ENCODE peak calls at places on chromosome 12, in eight cellular contexts. F is AG04449, Z is Caco-2, O is prostate gland, V is GM12864, H is cardiac muscle cell, T is IMR-90, J is dorsolateral prefrontal cortex. X is an unnamed sample.

GRCh38 chr12:4331221-4331620 is 10.2 kb downstream of the TIGAR start:
- DNase-seq in J (no peak), Z (no peak), H (no peak), O (no peak), V (no peak), F (no peak), T (no peak), X (no peak)

GRCh38 chr12:95571369-95571768 is 20.1 kb upstream of the USP44 start:
- DNase-seq in H (no peak), T (no peak), O (no peak), F (no peak), J (no peak), V (no peak), Z (no peak), X (no peak)

GRCh38 chr12:103737881-103738280 is 103.2 kb downstream of the NT5DC3 start:
- DNase-seq in Z (no peak), T (no peak), O (no peak), V (no peak), H (no peak), F (no peak), J (no peak), X (no peak)

GRCh38 chr12:101857043-101857558 is 20.3 kb upstream of the DRAM1 start:
- DNase-seq in Z (no peak), O (no peak), T (peak), H (peak), J (no peak), F (peak), V (peak), X (peak)

GRCh38 chr12:72074956-72075355 is 136.3 kb downstream of the TPH2 start:
- DNase-seq in O (no peak), T (no peak), J (no peak), V (no peak), H (no peak), F (no peak), Z (no peak), X (no peak)

GRCh38 chr12:10722905-10723866 is at the start of gene YBX3:
- DNase-seq in O (peak), F (no peak), Z (peak), J (peak), T (peak), H (peak), V (no peak), X (no peak)

GRCh38 chr12:100077367-100077766 is 65.3 kb downstream of the BLTP3B start:
- DNase-seq in T (no peak), F (no peak), Z (peak), V (no peak), J (no peak), H (peak), O (no peak), X (no peak)

GRCh38 chr12:27551172-27551840 is 27.3 kb downstream of the PPFIBP1 start:
- DNase-seq in F (no peak), O (no peak), T (no peak), H (no peak), J (no peak), V (no peak), Z (no peak), X (no peak)

GRCh38 chr12:62631531-62632520 is 165.2 kb downstream of the MON2 start:
- DNase-seq in J (peak), O (peak), T (peak), Z (peak), F (peak), V (no peak), H (peak), X (no peak)

GRCh38 chr12:113880337-113880736 is 85.8 kb downstream of the RBM19 start:
- DNase-seq in J (no peak), T (no peak), O (no peak), F (no peak), Z (no peak), H (no peak), V (no peak), X (no peak)

GRCh38 chr12:116545936-116546335 is 13.2 kb upstream of the MAP1LC3B2 start:
- DNase-seq in H (no peak), J (no peak), V (no peak), T (no peak), O (no peak), F (no peak), Z (no peak), X (no peak)

GRCh38 chr12:94718114-94718513 is 67.8 kb upstream of the TMCC3 start:
- DNase-seq in F (no peak), O (no peak), V (no peak), H (peak), T (no peak), J (no peak), Z (no peak), X (no peak)

GRCh38 chr12:50925342-50925651 is 27.0 kb upstream of the HIGD1C start:
- DNase-seq in V (no peak), Z (no peak), H (no peak), O (no peak), T (no peak), F (no peak), J (no peak), X (no peak)
- H3K4me3 ChIP-seq in V (peak), Z (no peak), H (peak), O (peak), T (peak), F (peak), J (peak), X (peak)

DNA sequence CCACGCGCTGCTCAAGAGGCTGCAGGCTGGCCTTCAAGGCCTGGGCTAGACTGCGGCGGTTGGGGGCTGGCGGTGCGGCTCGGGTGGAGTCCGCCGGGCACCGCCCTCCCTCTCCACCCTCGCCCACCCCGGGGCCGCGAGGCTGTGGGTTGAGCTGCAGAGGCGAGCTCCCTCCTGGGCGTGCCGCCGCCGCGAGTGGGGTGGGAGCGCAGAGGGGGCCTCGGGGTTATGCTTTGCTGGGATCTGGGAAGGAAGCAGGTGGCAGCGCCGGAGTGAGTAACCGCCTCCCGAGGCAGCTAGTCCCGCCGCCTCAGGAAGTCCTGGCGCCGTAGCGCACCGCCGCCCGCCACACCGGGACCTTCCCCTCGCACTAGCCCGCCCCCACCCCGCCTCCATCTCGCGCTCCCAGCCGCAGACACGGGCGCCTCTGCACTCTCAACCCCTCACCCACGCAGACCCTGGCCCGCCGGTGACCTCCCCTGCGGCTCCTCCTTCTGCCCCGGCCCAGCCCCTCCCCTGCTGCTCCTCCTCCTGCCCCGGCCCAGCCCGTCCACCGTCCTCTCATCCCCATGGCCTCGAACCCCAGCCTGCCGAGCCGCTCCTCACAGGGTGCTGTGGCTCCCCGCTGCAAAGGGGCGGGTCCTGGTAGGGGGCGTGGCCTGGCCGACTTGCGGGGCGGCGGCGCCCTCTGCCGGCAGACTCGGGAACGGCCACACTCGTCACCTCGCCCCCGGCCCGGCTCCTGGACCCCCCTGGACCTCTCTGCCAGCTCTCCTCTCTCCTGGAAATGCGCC is 16.6 kb downstream of the TAMALIN start:
- DNase-seq in J (peak), T (peak), Z (peak), O (peak), V (no peak), H (peak), F (no peak), X (no peak)
- TF ChIP-seq CTCF in J (peak), T (peak), Z (peak), O (peak), V (peak), H (peak), F (peak), X (peak)

DNA sequence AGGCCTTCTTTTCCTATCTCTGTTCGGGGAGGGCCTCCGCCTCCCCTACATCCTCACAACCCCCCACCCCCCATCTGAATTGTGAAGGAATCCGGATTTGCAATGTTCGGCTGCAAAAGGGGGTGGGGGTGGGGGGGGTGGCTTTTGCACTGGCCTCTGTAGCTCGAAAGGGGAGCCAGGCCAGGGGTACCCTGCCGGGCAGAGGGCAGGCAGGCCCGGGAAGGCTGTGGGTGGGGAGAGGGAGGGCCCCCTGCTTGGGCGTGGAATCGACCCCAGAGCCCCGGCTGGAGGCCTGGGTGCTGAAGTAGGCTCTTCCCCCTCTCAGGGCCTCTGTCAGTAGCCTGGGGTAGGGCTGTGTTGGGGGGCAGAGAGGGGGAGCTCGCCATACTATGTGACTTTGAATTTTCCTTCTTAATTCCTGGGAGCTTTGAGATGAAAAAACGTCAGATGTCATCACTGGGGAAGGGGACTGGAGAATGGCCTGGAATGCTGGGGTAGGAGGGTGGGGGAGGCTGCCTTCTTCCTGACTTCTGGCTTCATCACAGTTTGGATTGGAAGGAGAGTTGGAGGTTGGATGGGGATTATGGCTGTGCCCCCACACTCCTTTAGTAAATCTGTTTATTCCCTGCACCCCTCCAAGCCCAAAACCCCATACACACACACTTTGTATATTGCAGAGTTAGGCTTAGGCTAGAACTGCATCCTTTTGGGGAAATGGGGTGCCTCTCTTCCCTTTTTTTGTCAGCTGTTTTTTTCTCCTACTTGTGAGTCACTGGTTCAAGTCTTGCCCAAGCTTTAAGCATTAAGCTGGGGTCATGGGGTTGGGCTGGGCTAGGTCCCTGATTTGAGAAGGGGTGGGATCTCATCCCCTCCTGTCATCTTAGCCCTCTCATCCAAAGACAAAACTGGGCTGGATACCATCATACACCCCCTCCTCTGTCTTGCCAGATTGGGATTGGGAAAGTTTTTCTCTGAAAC is 1.3 kb downstream of the LRP1 start:
- DNase-seq in J (no peak), V (no peak), T (no peak), O (no peak), Z (no peak), F (no peak), H (no peak), X (no peak)
- H3K4me3 ChIP-seq in J (peak), V (no peak), T (peak), O (peak), Z (peak), F (peak), H (peak), X (peak)

GRCh38 chr12:26466709-26467108 is 271.3 kb downstream of the SSPN start:
- DNase-seq in V (no peak), H (no peak), Z (no peak), F (no peak), J (no peak), T (no peak), O (no peak), X (no peak)

GRCh38 chr12:26461799-26462198 is 266.4 kb downstream of the SSPN start:
- DNase-seq in V (no peak), F (no peak), O (no peak), Z (no peak), T (no peak), J (no peak), H (no peak), X (no peak)

GRCh38 chr12:26460361-26460760 is 265.0 kb downstream of the SSPN start:
- DNase-seq in J (no peak), V (no peak), Z (no peak), O (no peak), F (no peak), H (no peak), T (no peak), X (no peak)

GRCh38 chr12:26469801-26470200 is 274.4 kb downstream of the SSPN start:
- DNase-seq in J (no peak), T (no peak), Z (no peak), V (no peak), H (no peak), F (no peak), O (no peak), X (no peak)

DNA sequence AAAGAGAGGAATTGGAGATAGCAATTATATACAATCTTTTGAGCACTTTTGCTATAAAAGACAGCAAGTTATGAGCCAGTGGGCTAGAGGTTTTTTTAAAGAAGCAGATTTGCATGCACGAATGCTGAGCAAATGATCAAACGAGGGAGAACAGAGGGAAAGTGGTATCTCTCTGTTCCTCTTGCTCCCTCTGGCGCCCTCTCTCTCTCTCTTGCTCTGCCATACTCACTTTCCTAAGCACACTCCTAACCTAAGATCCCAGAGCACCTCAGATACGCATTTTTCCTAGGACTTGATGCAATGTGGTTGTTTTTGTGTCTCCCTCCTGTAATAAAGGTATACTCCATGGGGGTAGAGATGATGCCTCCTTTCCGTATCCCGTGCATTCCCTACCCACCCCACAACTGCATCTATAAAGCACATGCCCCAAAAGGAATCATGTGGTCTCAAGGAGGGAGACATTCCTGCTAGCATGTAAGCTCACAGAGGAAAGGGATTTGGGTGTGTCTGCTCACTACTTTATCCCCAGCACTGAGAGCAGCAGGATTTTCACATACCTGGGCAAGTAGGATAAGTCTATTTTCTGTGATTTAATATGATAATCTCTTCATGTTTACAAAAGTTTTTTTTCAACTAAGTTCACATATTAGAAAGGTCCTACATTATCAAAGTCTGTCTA is 270.2 kb downstream of the SSPN start:
- DNase-seq in O (no peak), V (no peak), J (no peak), Z (no peak), F (no peak), T (no peak), H (peak), X (peak)
- TF ChIP-seq CTCF in O (no peak), V (no peak), J (no peak), Z (no peak), F (peak), T (no peak), H (peak), X (peak)

DNA sequence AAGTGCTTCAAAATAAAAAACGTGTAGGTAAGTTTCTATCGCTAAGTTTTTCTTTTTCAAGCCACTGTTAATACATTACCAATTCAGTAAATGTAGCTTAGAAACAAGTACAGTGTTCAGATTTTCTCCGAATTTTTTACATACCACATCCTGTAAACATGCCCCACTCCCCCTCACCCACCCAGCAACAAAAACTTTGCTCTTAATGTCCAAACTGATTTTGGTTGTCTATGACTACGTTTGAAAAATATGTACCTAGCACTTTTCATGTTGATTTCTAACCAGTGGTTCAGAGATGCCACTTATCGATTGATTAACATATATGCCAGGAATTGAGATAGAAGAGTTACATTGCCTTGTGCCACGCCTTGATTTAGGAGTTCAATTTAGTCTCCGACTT is 663 bp upstream of the LIN7A start:
- DNase-seq in H (no peak), F (no peak), J (no peak), V (no peak), Z (no peak), T (no peak), O (no peak), X (no peak)
- H3K4me3 ChIP-seq in H (no peak), F (peak), J (peak), V (no peak), Z (no peak), T (no peak), O (no peak), X (no peak)

GRCh38 chr12:129190827-129191226 is 337.5 kb downstream of the GLT1D1 start:
- DNase-seq in T (no peak), O (no peak), J (no peak), F (no peak), V (no peak), H (no peak), Z (no peak), X (no peak)
- TF ChIP-seq CTCF in T (no peak), O (no peak), J (no peak), F (no peak), V (no peak), H (no peak), Z (no peak), X (no peak)

GRCh38 chr12:123111498-123112165 is 39.3 kb downstream of the PITPNM2 start:
- DNase-seq in O (no peak), H (no peak), J (no peak), F (no peak), T (peak), Z (no peak), V (no peak), X (no peak)

GRCh38 chr12:123113038-123113437 is 37.9 kb downstream of the PITPNM2 start:
- DNase-seq in O (no peak), Z (no peak), T (no peak), H (no peak), V (no peak), J (peak), F (no peak), X (no peak)

GRCh38 chr12:123114305-123115083 is 36.4 kb downstream of the PITPNM2 start:
- DNase-seq in V (no peak), H (no peak), O (no peak), J (no peak), Z (no peak), T (no peak), F (no peak), X (no peak)

GRCh38 chr12:123118397-123118945 is 32.4 kb downstream of the PITPNM2 start:
- DNase-seq in Z (no peak), T (peak), H (no peak), J (no peak), F (no peak), V (no peak), O (no peak), X (no peak)

DNA sequence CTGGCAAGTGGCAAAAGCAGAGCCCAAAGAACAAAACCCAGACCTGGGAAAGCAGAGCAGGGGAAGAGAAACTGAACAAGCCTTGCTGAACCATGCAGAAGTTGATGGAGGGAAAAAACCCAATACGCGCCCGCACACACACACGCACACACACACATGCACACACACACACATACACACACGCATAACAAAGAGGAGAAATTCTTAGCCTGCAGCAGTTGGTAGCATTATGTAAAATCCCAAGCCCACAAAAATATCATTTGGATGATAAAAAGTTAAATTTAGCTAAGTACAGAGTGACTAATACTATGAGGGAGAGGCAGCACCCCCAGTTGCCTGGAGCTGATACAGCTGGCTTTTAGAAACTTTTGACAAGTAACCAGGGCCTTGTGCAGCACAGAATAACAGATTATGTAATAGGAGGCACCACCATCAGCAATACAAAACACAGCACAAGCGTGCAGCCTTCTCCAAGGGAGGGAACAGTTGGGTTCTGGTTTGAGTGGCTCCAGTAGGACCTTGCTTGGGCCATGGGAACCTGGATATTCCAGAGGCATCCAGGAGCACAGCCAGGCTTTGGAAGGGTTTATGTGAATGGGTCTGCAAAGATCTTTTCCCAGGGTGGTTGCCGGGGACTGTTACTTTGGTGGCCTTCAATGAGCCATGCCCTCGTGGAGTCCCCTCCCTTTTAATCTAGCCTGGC is 35.3 kb downstream of the PITPNM2 start:
- DNase-seq in T (peak), F (peak), J (peak), O (no peak), Z (no peak), H (peak), V (no peak), X (no peak)
- H3K4me3 ChIP-seq in T (no peak), F (no peak), J (no peak), O (no peak), Z (no peak), H (no peak), V (no peak), X (no peak)

DNA sequence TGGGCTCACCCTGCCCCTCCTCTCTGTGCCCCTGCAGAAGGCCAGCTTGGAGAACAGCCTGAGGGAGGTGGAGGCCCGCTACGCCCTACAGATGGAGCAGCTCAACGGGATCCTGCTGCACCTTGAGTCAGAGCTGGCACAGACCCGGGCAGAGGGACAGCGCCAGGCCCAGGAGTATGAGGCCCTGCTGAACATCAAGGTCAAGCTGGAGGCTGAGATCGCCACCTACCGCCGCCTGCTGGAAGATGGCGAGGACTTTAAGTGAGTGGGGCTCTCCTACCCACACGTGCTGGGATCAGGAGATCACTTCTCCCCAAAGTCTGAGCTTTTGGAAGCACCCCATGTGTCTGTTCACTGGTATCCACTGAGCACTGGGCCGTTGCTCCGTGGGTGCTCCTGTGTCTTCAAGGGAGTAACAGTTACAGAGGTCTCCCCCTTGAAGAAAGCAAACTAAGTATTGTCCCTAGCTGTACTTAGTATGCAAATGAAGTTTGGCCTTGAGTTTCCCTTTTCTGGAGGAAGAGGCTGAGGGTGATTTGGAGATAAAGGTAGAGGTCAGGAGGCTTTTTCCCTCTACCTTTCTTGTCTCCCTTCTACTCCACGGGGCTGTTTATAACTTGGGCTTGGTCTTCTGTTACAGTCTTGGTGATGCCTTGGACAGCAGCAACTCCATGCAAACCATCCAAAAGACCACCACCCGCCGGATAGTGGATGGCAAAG is 3.3 kb downstream of the KRT18 start:
- DNase-seq in Z (no peak), V (no peak), J (no peak), O (peak), F (no peak), T (no peak), H (peak), X (no peak)
- TF ChIP-seq CTCF in Z (no peak), V (peak), J (no peak), O (peak), F (no peak), T (peak), H (peak), X (peak)

GRCh38 chr12:6963741-6964446 is 6.6 kb downstream of the PHB2 start:
- DNase-seq in F (no peak), J (no peak), O (no peak), T (no peak), V (no peak), H (no peak), Z (no peak), X (no peak)
- H3K4me3 ChIP-seq in F (no peak), J (no peak), O (peak), T (no peak), V (no peak), H (no peak), Z (peak), X (no peak)

X was measured in retinal pigment epithelial cell.